ENCODE peak calls at places on chromosome 21, in eight cellular contexts. H is astrocyte, U is A549, N is GM23338, Q is RWPE2, Y is uterus, T is transverse colon, R is stomach. W is an unnamed sample.

GRCh38 chr21:15894596-15894995 is 164.8 kb downstream of the USP25 start:
- DNase-seq in H (peak; percentile 23), U (no peak), N (no peak), Q (no peak), Y (no peak), T (no peak), R (no peak), W (peak; percentile 41)

GRCh38 chr21:40270134-40270533 is 402.9 kb downstream of the PCP4 start:
- DNase-seq in H (no peak), U (no peak), N (no peak), Q (no peak), Y (no peak), T (no peak), R (no peak), W (no peak)

GRCh38 chr21:29184047-29184446 is 53.6 kb downstream of the MAP3K7CL start:
- DNase-seq in H (no peak), U (no peak), N (no peak), Q (no peak), Y (no peak), T (no peak), R (no peak), W (no peak)

GRCh38 chr21:41612674-41613250 is 104.8 kb upstream of the TMPRSS2 start:
- DNase-seq in H (peak; percentile 98), U (peak; percentile 75), N (peak; percentile 78), Q (peak; percentile 85), Y (peak; percentile 77), T (peak; percentile 57), R (peak; percentile 65), W (peak; percentile 93)

GRCh38 chr21:20970691-20971090 is 27.5 kb upstream of the NCAM2 start:
- DNase-seq in H (no peak), U (no peak), N (no peak), Q (no peak), Y (no peak), T (no peak), R (no peak), W (no peak)

GRCh38 chr21:36749935-36750578 is 51.1 kb downstream of the SIM2 start:
- DNase-seq in H (peak; percentile 43), U (peak; percentile 56), N (peak; percentile 98), Q (no peak), Y (no peak), T (no peak), R (no peak), W (no peak)

GRCh38 chr21:14617040-14617393 is 70.9 kb upstream of the SAMSN1 start:
- DNase-seq in H (no peak), U (no peak), N (peak; percentile 38), Q (no peak), Y (no peak), T (no peak), R (no peak), W (no peak)

GRCh38 chr21:31509108-31510017 is 150.1 kb upstream of the SOD1 start:
- DNase-seq in H (peak; percentile 27), U (peak; percentile 56), N (peak; percentile 84), Q (no peak), Y (no peak), T (peak; percentile 29), R (no peak), W (peak; percentile 81)

GRCh38 chr21:18449586-18449985 is 46.0 kb upstream of the TMPRSS15 start:
- DNase-seq in H (no peak), U (no peak), N (no peak), Q (no peak), Y (no peak), T (no peak), R (no peak), W (peak; percentile 21)

GRCh38 chr21:36422279-36423098 is 37.3 kb downstream of the CHAF1B start:
- DNase-seq in H (peak; percentile 42), U (peak; percentile 71), N (peak; percentile 94), Q (no peak), Y (no peak), T (peak; percentile 63), R (peak; percentile 66), W (peak; percentile 70)

GRCh38 chr21:27694667-27695066 is 727.8 kb upstream of the ADAMTS5 start:
- DNase-seq in H (no peak), U (no peak), N (peak; percentile 39), Q (no peak), Y (no peak), T (no peak), R (no peak), W (no peak)

GRCh38 chr21:32457360-32457840 is 44.9 kb downstream of the EVA1C start:
- DNase-seq in H (no peak), U (peak; percentile 74), N (peak; percentile 11), Q (no peak), Y (peak; percentile 35), T (peak; percentile 82), R (peak; percentile 72), W (peak; percentile 67)

GRCh38 chr21:32334980-32335471 is 36.4 kb downstream of the MRAP start:
- DNase-seq in H (peak; percentile 44), U (no peak), N (no peak), Q (no peak), Y (no peak), T (no peak), R (no peak), W (no peak)

GRCh38 chr21:35974801-35975200 is 85.5 kb downstream of the SETD4 start:
- DNase-seq in H (peak; percentile 76), U (no peak), N (no peak), Q (no peak), Y (no peak), T (no peak), R (no peak), W (peak; percentile 90)

DNA sequence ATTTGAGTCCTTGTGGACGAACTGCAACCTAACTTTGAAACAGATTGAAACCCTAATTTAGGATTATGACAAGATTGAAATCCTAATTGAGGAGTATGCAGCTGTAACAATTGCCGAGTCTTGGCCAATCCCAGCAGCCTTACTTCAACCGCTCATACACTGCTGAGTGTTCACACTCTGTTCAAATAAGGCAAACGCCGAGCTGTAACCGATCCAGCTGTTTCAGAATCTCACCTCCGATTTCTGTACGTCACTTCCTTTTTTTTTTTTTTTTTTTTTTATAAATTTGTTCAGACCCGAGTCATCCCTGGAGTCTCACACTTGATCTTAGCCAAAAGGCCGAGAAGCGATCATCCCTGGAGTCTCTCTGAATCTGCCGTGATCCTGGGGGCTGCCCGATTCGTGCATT is 22.3 kb upstream of the ATP5PO start:
- DNase-seq in H (no peak), U (no peak), N (no peak), Q (no peak), Y (no peak), T (no peak), R (no peak), W (no peak)
- H3K4me1 ChIP-seq in H (peaks cover 8% of the 10 kb centered on the region), U (no peaks in the 10 kb centered on the region), N (peaks cover 21% of the 10 kb centered on the region), Q (no peaks in the 10 kb centered on the region), Y (no peaks in the 10 kb centered on the region), T (peaks cover 4% of the 10 kb centered on the region), R (peaks cover 13% of the 10 kb centered on the region), W (peaks cover 6% of the 10 kb centered on the region)

DNA sequence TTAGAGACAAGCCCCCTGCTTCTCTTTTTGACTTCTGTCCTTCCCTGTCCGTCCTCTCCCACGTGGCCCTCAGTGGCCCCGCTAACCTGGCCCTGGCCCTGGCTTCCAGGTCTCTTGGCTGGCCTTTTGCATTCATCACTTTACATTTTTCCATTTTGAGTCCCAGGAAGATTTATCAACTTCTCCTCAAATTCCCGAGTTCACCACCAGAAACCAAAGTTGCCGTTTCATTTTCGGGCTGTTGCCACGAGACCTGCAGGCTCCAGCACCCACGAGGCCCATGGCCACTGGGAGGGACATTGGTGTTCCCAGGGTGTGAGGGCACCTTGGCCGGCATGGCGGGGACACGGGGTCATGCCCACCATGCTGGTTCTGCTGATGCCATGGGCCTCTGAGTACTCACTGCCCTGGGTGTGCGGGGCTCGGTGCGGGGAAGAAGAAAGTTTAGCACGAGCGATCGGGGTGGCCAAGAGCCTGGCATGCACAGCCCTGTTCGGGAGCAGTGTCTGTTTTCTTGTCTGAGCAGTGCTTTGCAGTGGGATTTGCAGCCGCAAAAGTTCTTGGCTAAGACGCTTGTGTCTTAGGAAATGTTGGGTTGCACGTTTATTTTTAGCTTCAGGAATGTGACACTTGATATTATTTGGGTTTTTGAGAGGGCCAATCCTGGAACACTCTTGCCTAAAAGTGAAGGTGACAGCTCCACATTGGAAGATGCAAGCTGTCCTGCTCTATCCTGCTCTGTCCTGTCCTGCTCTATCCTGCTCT is 40.4 kb upstream of the ADARB1 start:
- DNase-seq in H (no peak), U (no peak), N (no peak), Q (no peak), Y (no peak), T (no peak), R (no peak), W (no peak)
- H3K4me1 ChIP-seq in H (peaks cover 4% of the 10 kb centered on the region), U (no peaks in the 10 kb centered on the region), N (peaks cover 26% of the 10 kb centered on the region), Q (no peaks in the 10 kb centered on the region), Y (no peaks in the 10 kb centered on the region), T (peaks cover 3% of the 10 kb centered on the region), R (peaks cover 63% of the 10 kb centered on the region), W (no peaks in the 10 kb centered on the region)

DNA sequence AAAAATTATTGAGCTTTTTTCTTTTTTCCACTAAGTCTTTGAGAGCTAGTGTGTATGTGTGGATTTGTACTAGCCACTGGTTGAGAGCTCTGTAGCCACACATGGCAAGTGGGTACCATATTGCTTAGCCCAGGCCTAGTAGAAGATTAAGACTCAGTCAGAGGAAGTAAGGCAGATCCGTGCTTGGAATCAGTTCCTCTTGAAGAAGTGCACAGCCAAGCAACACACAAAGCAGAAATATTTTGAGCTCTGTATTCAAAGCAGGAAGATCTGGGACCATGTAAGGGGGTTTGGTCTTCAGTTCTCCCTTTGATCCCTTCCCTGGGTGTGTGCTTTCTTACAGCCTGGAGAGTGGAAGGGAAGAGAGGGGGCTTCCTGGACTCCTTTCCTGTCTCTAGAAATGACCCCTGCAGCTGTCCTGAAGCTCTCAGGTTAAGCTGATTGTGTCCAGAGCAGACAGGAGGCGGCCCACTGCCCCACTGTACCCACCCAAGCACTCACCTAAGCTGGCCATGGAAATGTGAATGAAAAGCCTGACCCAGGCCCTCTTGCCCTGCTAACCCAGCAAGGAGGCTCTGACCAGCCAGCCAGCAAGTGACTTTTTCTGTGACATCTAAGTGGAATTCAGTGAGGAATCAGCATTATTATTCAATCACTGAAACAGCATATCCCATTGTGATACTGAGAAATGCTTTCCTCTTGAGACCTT is 3.6 kb downstream of the ETS2 start:
- DNase-seq in H (no peak), U (no peak), N (no peak), Q (no peak), Y (no peak), T (peak; percentile 38), R (no peak), W (no peak)
- H3K4me1 ChIP-seq in H (peaks cover 42% of the 10 kb centered on the region), U (peaks cover 66% of the 10 kb centered on the region), N (peaks cover 72% of the 10 kb centered on the region), Q (peaks cover 64% of the 10 kb centered on the region), Y (no peaks in the 10 kb centered on the region), T (peaks cover 36% of the 10 kb centered on the region), R (peaks cover 66% of the 10 kb centered on the region), W (peaks cover 71% of the 10 kb centered on the region)

GRCh38 chr21:34844033-34844923 is 175.5 kb downstream of the CLIC6 start:
- DNase-seq in H (no peak), U (no peak), N (no peak), Q (no peak), Y (no peak), T (peak; percentile 39), R (peak; percentile 60), W (no peak)

GRCh38 chr21:34843562-34843961 is 174.8 kb downstream of the CLIC6 start:
- DNase-seq in H (no peak), U (no peak), N (no peak), Q (no peak), Y (no peak), T (no peak), R (peak; percentile 32), W (no peak)

GRCh38 chr21:34845521-34846213 is 176.9 kb downstream of the CLIC6 start:
- DNase-seq in H (peak; percentile 96), U (no peak), N (no peak), Q (no peak), Y (no peak), T (peak; percentile 53), R (peak; percentile 82), W (peak; percentile 95)

GRCh38 chr21:34846214-34846575 is 177.4 kb downstream of the CLIC6 start:
- DNase-seq in H (no peak), U (no peak), N (no peak), Q (no peak), Y (no peak), T (no peak), R (no peak), W (no peak)

GRCh38 chr21:34844924-34845238 is 176.1 kb downstream of the CLIC6 start:
- DNase-seq in H (no peak), U (no peak), N (no peak), Q (no peak), Y (no peak), T (no peak), R (no peak), W (no peak)
- H3K4me1 ChIP-seq in H (peaks cover 35% of the 10 kb centered on the region), U (peaks cover 45% of the 10 kb centered on the region), N (peaks cover 18% of the 10 kb centered on the region), Q (peaks cover 41% of the 10 kb centered on the region), Y (no peaks in the 10 kb centered on the region), T (peaks cover 6% of the 10 kb centered on the region), R (peaks cover 42% of the 10 kb centered on the region), W (peaks cover 36% of the 10 kb centered on the region)